ENCODE peak calls at places on chromosome 5, in nine cellular contexts. S is brain microvascular endothelial cell; I is HCT116; R is astrocyte; F is lower lobe of right lung; X is dorsolateral prefrontal cortex; J is fibroblast of lung; O is heart left ventricle; T is CD4-positive, CD25-positive, alpha-beta regulatory T cell. G is an unnamed sample.

GRCh38 chr5:115961413-115962238 is 649 bp upstream of the LVRN start:
- DNase-seq in S (no peak), I (no peak), R (no peak), F (no peak), X (no peak), J (no peak), O (no peak), T (no peak), G (no peak)

GRCh38 chr5:179680780-179681411 is at the start of gene CBY3:
- DNase-seq in S (no peak), I (no peak), R (no peak), F (no peak), X (no peak), J (no peak), O (no peak), T (no peak), G (no peak)

GRCh38 chr5:6472792-6473191 is 24.1 kb downstream of the UBE2QL1 start:
- DNase-seq in S (no peak), I (no peak), R (no peak), F (no peak), X (no peak), J (no peak), O (no peak), T (no peak), G (no peak)

GRCh38 chr5:74643160-74643562 is 2.6 kb upstream of the ENC1 start:
- DNase-seq in S (peak; percentile 95), I (peak; percentile 48), R (peak; percentile 99), F (no peak), X (no peak), J (peak; percentile 91), O (no peak), T (no peak), G (peak; percentile 61)

GRCh38 chr5:50856720-50857119 is 190.3 kb downstream of the PARP8 start:
- DNase-seq in S (no peak), I (no peak), R (no peak), F (no peak), X (no peak), J (no peak), O (no peak), T (no peak), G (no peak)

GRCh38 chr5:80072103-80073073 is 37.2 kb downstream of the THBS4 start:
- DNase-seq in S (no peak), I (no peak), R (peak; percentile 7), F (no peak), X (no peak), J (peak; percentile 1), O (no peak), T (no peak), G (no peak)

GRCh38 chr5:139633295-139634027 is 14.7 kb upstream of the CXXC5 start:
- DNase-seq in S (no peak), I (no peak), R (no peak), F (peak; percentile 71), X (peak; percentile 72), J (peak; percentile 74), O (no peak), T (peak; percentile 53), G (no peak)

GRCh38 chr5:36242534-36243144 is 914 bp upstream of the NADK2 start:
- DNase-seq in S (no peak), I (no peak), R (no peak), F (no peak), X (no peak), J (no peak), O (no peak), T (no peak), G (no peak)

GRCh38 chr5:14696057-14696456 is 31.5 kb downstream of the OTULIN start:
- DNase-seq in S (no peak), I (no peak), R (no peak), F (no peak), X (no peak), J (no peak), O (no peak), T (no peak), G (no peak)

GRCh38 chr5:65919773-65920172 is 6.6 kb upstream of the ERBIN start:
- DNase-seq in S (no peak), I (no peak), R (no peak), F (no peak), X (no peak), J (peak; percentile 60), O (no peak), T (no peak), G (no peak)

DNA sequence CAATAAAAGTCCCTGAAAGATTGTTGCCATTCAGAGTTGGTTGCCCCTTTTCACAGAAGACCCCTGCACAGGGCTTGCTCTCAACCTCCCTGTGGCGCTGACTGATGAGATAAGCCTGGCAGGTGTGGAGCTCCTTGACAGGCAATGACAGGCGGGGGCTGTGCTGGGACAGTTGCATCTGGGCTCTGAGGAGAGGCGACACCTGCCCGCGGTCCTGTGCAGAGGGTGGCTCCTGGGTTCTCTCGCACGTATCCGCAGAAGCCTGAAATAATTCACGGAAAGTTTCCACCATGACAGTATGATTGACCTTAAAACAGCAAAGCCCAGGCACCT is 19.8 kb upstream of the EXOC3 start:
- DNase-seq in S (no peak), I (no peak), R (no peak), F (no peak), X (no peak), J (no peak), O (peak; percentile 28), T (no peak), G (no peak)
- H3K27ac ChIP-seq in S (no peak overlapping the region), I (no peak overlapping the region), R (no peak overlapping the region), F (no peak overlapping the region), X (no peak overlapping the region), J (no peak overlapping the region), O (no peak overlapping the region), T (no peak overlapping the region), G (no peak overlapping the region)

GRCh38 chr5:175692235-175692995 is 34.5 kb downstream of the HRH2 start:
- DNase-seq in S (no peak), I (no peak), R (no peak), F (no peak), X (no peak), J (no peak), O (no peak), T (no peak), G (no peak)
- H3K4me3 ChIP-seq in S (no peak overlapping the region), I (no peak overlapping the region), R (no peak overlapping the region), F (no peak overlapping the region), X (no peak overlapping the region), J (no peak overlapping the region), O (no peak overlapping the region), T (no peak overlapping the region), G (no peak overlapping the region)

GRCh38 chr5:40685952-40686351 is 6.2 kb downstream of the PTGER4 start:
- DNase-seq in S (no peak), I (no peak), R (no peak), F (no peak), X (no peak), J (peak; percentile 42), O (no peak), T (no peak), G (no peak)
- H3K27ac ChIP-seq in S (no peak overlapping the region), I (no peak overlapping the region), R (no peak overlapping the region), F (no peak overlapping the region), X (no peak overlapping the region), J (no peak overlapping the region), O (no peak overlapping the region), T (peak overlapping the region; percentile 90), G (no peak overlapping the region)

GRCh38 chr5:158701406-158702177 is 398.1 kb downstream of the EBF1 start:
- DNase-seq in S (peak; percentile 58), I (no peak), R (peak; percentile 45), F (no peak), X (no peak), J (no peak), O (no peak), T (no peak), G (no peak)

GRCh38 chr5:158709279-158709678 is 390.4 kb downstream of the EBF1 start:
- DNase-seq in S (no peak), I (no peak), R (no peak), F (no peak), X (no peak), J (no peak), O (no peak), T (no peak), G (no peak)

GRCh38 chr5:158705901-158706300 is 393.8 kb downstream of the EBF1 start:
- DNase-seq in S (no peak), I (no peak), R (no peak), F (no peak), X (no peak), J (no peak), O (no peak), T (no peak), G (no peak)

GRCh38 chr5:158711927-158712529 is 387.7 kb downstream of the EBF1 start:
- DNase-seq in S (no peak), I (no peak), R (no peak), F (no peak), X (peak; percentile 5), J (no peak), O (no peak), T (no peak), G (no peak)

DNA sequence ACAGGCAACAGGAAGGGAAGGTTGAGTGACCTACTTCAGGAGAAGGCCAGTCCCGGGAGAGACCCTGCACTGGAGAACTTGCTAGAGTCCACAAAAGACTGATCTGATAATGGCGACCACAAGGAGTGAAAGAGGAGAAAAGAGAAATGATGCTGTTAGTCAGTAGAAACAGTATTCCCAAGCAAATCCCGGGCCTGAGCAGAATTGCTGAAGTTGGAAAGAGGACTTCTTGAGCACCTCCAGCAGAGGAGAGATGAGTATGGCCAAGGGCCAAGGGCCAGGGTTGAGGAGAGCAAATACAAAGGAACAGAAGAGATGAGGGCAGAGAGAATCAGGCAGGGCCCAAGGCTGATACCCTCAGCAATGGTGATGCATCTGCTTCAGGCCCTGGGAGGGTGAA is 392.2 kb downstream of the EBF1 start:
- DNase-seq in S (no peak), I (no peak), R (no peak), F (no peak), X (no peak), J (no peak), O (no peak), T (no peak), G (no peak)
- H3K4me3 ChIP-seq in S (no peak overlapping the region), I (no peak overlapping the region), R (no peak overlapping the region), F (no peak overlapping the region), X (no peak overlapping the region), J (no peak overlapping the region), O (no peak overlapping the region), T (no peak overlapping the region), G (no peak overlapping the region)

GRCh38 chr5:168790691-168791230 is 211.6 kb upstream of the PANK3 start:
- DNase-seq in S (no peak), I (no peak), R (no peak), F (no peak), X (no peak), J (no peak), O (no peak), T (no peak), G (no peak)
- H3K27ac ChIP-seq in S (no peak overlapping the region), I (no peak overlapping the region), R (no peak overlapping the region), F (no peak overlapping the region), X (no peak overlapping the region), J (no peak overlapping the region), O (no peak overlapping the region), T (no peak overlapping the region), G (no peak overlapping the region)

GRCh38 chr5:39185761-39186160 is 33.6 kb downstream of the FYB1 start:
- DNase-seq in S (no peak), I (no peak), R (no peak), F (no peak), X (no peak), J (no peak), O (no peak), T (no peak), G (no peak)
- H3K4me3 ChIP-seq in S (no peak overlapping the region), I (no peak overlapping the region), R (no peak overlapping the region), F (no peak overlapping the region), X (no peak overlapping the region), J (no peak overlapping the region), O (no peak overlapping the region), T (peak overlapping the region; percentile 83), G (no peak overlapping the region)

G was measured in AG04450.